ENCODE peak calls at places on chromosomes 12 and 14, in seven cellular contexts. One of them, this sample, is unnamed.

GRCh38 chr12:42187799-42188198 is 43.1 kb upstream of the GXYLT1 start:
- DNase-seq in tibial artery: no peak
- DNase-seq in H4: no peak
- DNase-seq in ELF-1: no peak
- DNase-seq in fibroblast of villous mesenchyme: peak; percentile 9
- DNase-seq in fibroblast of lung: no peak
- DNase-seq in NCI-H2029: no peak
- DNase-seq in this sample: no peak

GRCh38 chr14:59022144-59022543 is 166.3 kb upstream of the DAAM1 start:
- DNase-seq in tibial artery: no peak
- DNase-seq in H4: no peak
- DNase-seq in ELF-1: no peak
- DNase-seq in fibroblast of villous mesenchyme: no peak
- DNase-seq in fibroblast of lung: no peak
- DNase-seq in NCI-H2029: no peak
- DNase-seq in this sample: no peak

GRCh38 chr14:74888164-74889158 is 6.7 kb downstream of the DLST start:
- DNase-seq in tibial artery: no peak
- DNase-seq in H4: no peak
- DNase-seq in ELF-1: peak; percentile 38
- DNase-seq in fibroblast of villous mesenchyme: peak; percentile 79
- DNase-seq in fibroblast of lung: peak; percentile 48
- DNase-seq in NCI-H2029: no peak
- DNase-seq in this sample: peak; percentile 10

GRCh38 chr12:102883204-102883799 is 33.7 kb downstream of the PAH start:
- DNase-seq in tibial artery: no peak
- DNase-seq in H4: peak; percentile 37
- DNase-seq in ELF-1: peak; percentile 70
- DNase-seq in fibroblast of villous mesenchyme: peak; percentile 26
- DNase-seq in fibroblast of lung: peak; percentile 8
- DNase-seq in NCI-H2029: peak; percentile 60
- DNase-seq in this sample: peak; percentile 16

GRCh38 chr12:74431821-74432220 is 105.8 kb upstream of the ATXN7L3B start:
- DNase-seq in tibial artery: no peak
- DNase-seq in H4: no peak
- DNase-seq in ELF-1: no peak
- DNase-seq in fibroblast of villous mesenchyme: no peak
- DNase-seq in fibroblast of lung: no peak
- DNase-seq in NCI-H2029: no peak
- DNase-seq in this sample: no peak

GRCh38 chr14:68292467-68293334 is 473.1 kb downstream of the RAD51B start:
- DNase-seq in tibial artery: no peak
- DNase-seq in H4: no peak
- DNase-seq in ELF-1: no peak
- DNase-seq in fibroblast of villous mesenchyme: peak; percentile 44
- DNase-seq in fibroblast of lung: peak; percentile 62
- DNase-seq in NCI-H2029: no peak
- DNase-seq in this sample: no peak

GRCh38 chr12:100234591-100235304 is 32.1 kb downstream of the DEPDC4 start:
- DNase-seq in tibial artery: no peak
- DNase-seq in H4: peak; percentile 52
- DNase-seq in ELF-1: no peak
- DNase-seq in fibroblast of villous mesenchyme: peak; percentile 66
- DNase-seq in fibroblast of lung: peak; percentile 52
- DNase-seq in NCI-H2029: peak; percentile 23
- DNase-seq in this sample: peak; percentile 64

GRCh38 chr12:45540661-45541341 is 188.7 kb upstream of the ARID2 start:
- DNase-seq in tibial artery: no peak
- DNase-seq in H4: no peak
- DNase-seq in ELF-1: no peak
- DNase-seq in fibroblast of villous mesenchyme: no peak
- DNase-seq in fibroblast of lung: no peak
- DNase-seq in NCI-H2029: no peak
- DNase-seq in this sample: no peak

GRCh38 chr12:1391722-1392121 is 202.7 kb downstream of the FBXL14 start:
- DNase-seq in tibial artery: no peak
- DNase-seq in H4: no peak
- DNase-seq in ELF-1: peak; percentile 44
- DNase-seq in fibroblast of villous mesenchyme: no peak
- DNase-seq in fibroblast of lung: no peak
- DNase-seq in NCI-H2029: no peak
- DNase-seq in this sample: no peak

GRCh38 chr12:108833757-108834472 is 23.5 kb downstream of the SSH1 start:
- DNase-seq in tibial artery: no peak
- DNase-seq in H4: no peak
- DNase-seq in ELF-1: no peak
- DNase-seq in fibroblast of villous mesenchyme: peak; percentile 78
- DNase-seq in fibroblast of lung: peak; percentile 89
- DNase-seq in NCI-H2029: no peak
- DNase-seq in this sample: peak; percentile 80

GRCh38 chr12:94725375-94726168 is 75.2 kb upstream of the TMCC3 start:
- DNase-seq in tibial artery: no peak
- DNase-seq in H4: peak; percentile 66
- DNase-seq in ELF-1: peak; percentile 29
- DNase-seq in fibroblast of villous mesenchyme: peak; percentile 53
- DNase-seq in fibroblast of lung: peak; percentile 48
- DNase-seq in NCI-H2029: peak; percentile 21
- DNase-seq in this sample: peak; percentile 34

GRCh38 chr12:48069253-48069652 is 36.6 kb downstream of the SENP1 start:
- DNase-seq in tibial artery: no peak
- DNase-seq in H4: no peak
- DNase-seq in ELF-1: no peak
- DNase-seq in fibroblast of villous mesenchyme: no peak
- DNase-seq in fibroblast of lung: no peak
- DNase-seq in NCI-H2029: no peak
- DNase-seq in this sample: no peak

GRCh38 chr12:28121433-28121832 is 68.8 kb upstream of the CCDC91 start:
- DNase-seq in tibial artery: no peak
- DNase-seq in H4: no peak
- DNase-seq in ELF-1: no peak
- DNase-seq in fibroblast of villous mesenchyme: no peak
- DNase-seq in fibroblast of lung: no peak
- DNase-seq in NCI-H2029: no peak
- DNase-seq in this sample: no peak